ENCODE peak calls at places on chromosome 19, in five cellular contexts. J, T, C, F and W are unnamed samples.

GRCh38 chr19:47776568-47776967 is 1.9 kb upstream of the SELENOW start:
- DNase-seq in J (no peak), T (no peak), C (no peak), F (no peak), W (no peak)

GRCh38 chr19:29001006-29001921 is 211.7 kb downstream of the UQCRFS1 start:
- DNase-seq in J (no peak), T (no peak), C (no peak), F (no peak), W (no peak)

GRCh38 chr19:45166723-45167252 is 6.0 kb upstream of the NKPD1 start:
- DNase-seq in J (no peak), T (no peak), C (no peak), F (no peak), W (no peak)

GRCh38 chr19:1811472-1811894 is 593 bp downstream of the ATP8B3 start:
- DNase-seq in J (no peak), T (no peak), C (no peak), F (peak), W (peak)

GRCh38 chr19:46625731-46626130 is 842 bp upstream of the PTGIR start:
- DNase-seq in J (no peak), T (no peak), C (no peak), F (no peak), W (no peak)

GRCh38 chr19:3536429-3537100 is 2.4 kb upstream of the TEKTIP1 start:
- DNase-seq in J (no peak), T (no peak), C (no peak), F (no peak), W (no peak)

GRCh38 chr19:10544242-10544752 is 593 bp downstream of the ATG4D start:
- DNase-seq in J (no peak), T (no peak), C (no peak), F (no peak), W (peak)

GRCh38 chr19:27824108-27824507 is 1388.8 kb downstream of the UQCRFS1 start:
- DNase-seq in J (no peak), T (no peak), C (no peak), F (no peak), W (no peak)

GRCh38 chr19:4064073-4064550 is 2.6 kb downstream of the ZBTB7A start:
- DNase-seq in J (no peak), T (no peak), C (no peak), F (no peak), W (no peak)

GRCh38 chr19:31600731-31601295 is 251.6 kb upstream of the TSHZ3 start:
- DNase-seq in J (no peak), T (no peak), C (no peak), F (no peak), W (no peak)

GRCh38 chr19:44430956-44431355 is 17.3 kb downstream of the ZNF229 start:
- DNase-seq in J (no peak), T (no peak), C (no peak), F (no peak), W (no peak)

GRCh38 chr19:33301011-33301899 is 1.1 kb downstream of the CEBPA start:
- DNase-seq in J (peak), T (no peak), C (no peak), F (no peak), W (no peak)